ENCODE peak calls at places on chromosomes 5 and 9, in four cellular contexts. One of them, this sample, is unnamed.

GRCh38 chr5:81898403-81898802 is 73.4 kb upstream of the ATG10 start:
- DNase-seq in fibroblast of lung: no peak
- DNase-seq in ovary: no peak
- DNase-seq in psoas muscle: no peak
- DNase-seq in this sample: no peak

GRCh38 chr9:126919193-126919592 is 4.6 kb downstream of the RALGPS1 start:
- DNase-seq in ovary: no peak
- DNase-seq in psoas muscle: no peak
- DNase-seq in fibroblast of lung: no peak
- DNase-seq in this sample: no peak

GRCh38 chr5:152593388-152593787 is 188.3 kb upstream of the NMUR2 start:
- DNase-seq in psoas muscle: no peak
- DNase-seq in fibroblast of lung: no peak
- DNase-seq in ovary: no peak
- DNase-seq in this sample: no peak

GRCh38 chr5:133685402-133686018 is 73.2 kb upstream of the FSTL4 start:
- DNase-seq in fibroblast of lung: no peak
- DNase-seq in ovary: no peak
- DNase-seq in psoas muscle: no peak
- DNase-seq in this sample: no peak

GRCh38 chr5:127994087-127994660 is 89.4 kb upstream of the SLC12A2 start:
- DNase-seq in fibroblast of lung: no peak
- DNase-seq in psoas muscle: no peak
- DNase-seq in ovary: no peak
- DNase-seq in this sample: no peak

GRCh38 chr5:20276061-20276958 is 288.3 kb upstream of the CDH18 start:
- DNase-seq in ovary: no peak
- DNase-seq in fibroblast of lung: peak; percentile 81
- DNase-seq in psoas muscle: peak; percentile 23
- DNase-seq in this sample: peak; percentile 1

GRCh38 chr5:132291026-132291425 is 3.2 kb upstream of the SLC22A4 start:
- DNase-seq in psoas muscle: no peak
- DNase-seq in ovary: no peak
- DNase-seq in fibroblast of lung: no peak
- DNase-seq in this sample: no peak

GRCh38 chr5:17096975-17097695 is 120.3 kb upstream of the BASP1 start:
- DNase-seq in psoas muscle: no peak
- DNase-seq in fibroblast of lung: no peak
- DNase-seq in ovary: no peak
- DNase-seq in this sample: no peak

GRCh38 chr5:130032807-130033206 is 128.5 kb downstream of the CHSY3 start:
- DNase-seq in fibroblast of lung: no peak
- DNase-seq in psoas muscle: no peak
- DNase-seq in ovary: no peak
- DNase-seq in this sample: no peak

GRCh38 chr9:117464941-117465616 is 50.2 kb upstream of the ASTN2 start:
- DNase-seq in ovary: no peak
- DNase-seq in fibroblast of lung: no peak
- DNase-seq in psoas muscle: peak; percentile 56
- DNase-seq in this sample: no peak

GRCh38 chr9:131603199-131603598 is 57.9 kb downstream of the PRRT1B start:
- DNase-seq in psoas muscle: no peak
- DNase-seq in ovary: no peak
- DNase-seq in fibroblast of lung: no peak
- DNase-seq in this sample: no peak

GRCh38 chr5:126046996-126047395 is 376.2 kb upstream of the GRAMD2B start:
- DNase-seq in fibroblast of lung: no peak
- DNase-seq in ovary: no peak
- DNase-seq in psoas muscle: no peak
- DNase-seq in this sample: no peak

GRCh38 chr5:118657576-118657975 is 330.8 kb downstream of the DTWD2 start:
- DNase-seq in fibroblast of lung: no peak
- DNase-seq in ovary: no peak
- DNase-seq in psoas muscle: no peak
- DNase-seq in this sample: no peak

GRCh38 chr5:158127536-158127935 is 268.6 kb upstream of the CLINT1 start:
- DNase-seq in ovary: no peak
- DNase-seq in psoas muscle: no peak
- DNase-seq in fibroblast of lung: no peak
- DNase-seq in this sample: no peak

DNA sequence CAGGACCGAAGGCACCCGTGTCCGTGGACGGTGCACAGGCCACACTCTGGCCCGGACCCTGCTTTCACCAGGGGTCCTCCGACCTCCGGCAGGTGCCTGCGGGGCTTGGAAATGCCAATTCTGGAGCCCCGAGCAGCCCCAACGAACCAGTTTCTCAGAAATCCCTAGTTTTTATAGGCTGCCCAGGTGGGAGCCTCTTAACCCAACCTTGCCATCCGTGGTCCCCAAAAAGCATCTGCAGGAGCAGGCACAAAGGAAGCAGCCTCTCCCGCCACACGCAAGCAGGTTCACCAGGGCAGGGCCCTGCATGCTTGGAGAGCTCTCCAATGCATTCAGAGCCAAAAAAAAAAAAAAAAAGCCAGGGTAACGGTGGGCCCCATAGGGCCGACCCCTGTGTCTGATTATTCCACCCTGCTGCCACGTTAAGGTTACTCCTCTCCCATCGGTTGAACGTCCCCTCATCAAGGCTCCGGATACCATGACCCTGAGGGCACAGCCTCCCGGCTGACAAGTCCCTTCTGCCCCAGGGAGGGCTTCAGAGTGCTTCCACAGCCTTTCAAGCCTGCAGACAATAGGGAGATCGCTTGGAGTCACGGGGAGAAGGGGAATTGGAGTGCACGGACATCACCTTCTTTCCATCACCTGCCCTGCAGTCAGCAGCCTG is 796 bp upstream of the TPRN start:
- DNase-seq in fibroblast of lung: no peak
- DNase-seq in psoas muscle: no peak
- DNase-seq in ovary: no peak
- DNase-seq in this sample: no peak
- H3K4me1 ChIP-seq in fibroblast of lung: peaks cover 18% of the 10 kb centered on the region
- H3K4me1 ChIP-seq in psoas muscle: peaks cover 66% of the 10 kb centered on the region
- H3K4me1 ChIP-seq in ovary: peaks cover 23% of the 10 kb centered on the region
- H3K4me1 ChIP-seq in this sample: peaks cover 10% of the 10 kb centered on the region

DNA sequence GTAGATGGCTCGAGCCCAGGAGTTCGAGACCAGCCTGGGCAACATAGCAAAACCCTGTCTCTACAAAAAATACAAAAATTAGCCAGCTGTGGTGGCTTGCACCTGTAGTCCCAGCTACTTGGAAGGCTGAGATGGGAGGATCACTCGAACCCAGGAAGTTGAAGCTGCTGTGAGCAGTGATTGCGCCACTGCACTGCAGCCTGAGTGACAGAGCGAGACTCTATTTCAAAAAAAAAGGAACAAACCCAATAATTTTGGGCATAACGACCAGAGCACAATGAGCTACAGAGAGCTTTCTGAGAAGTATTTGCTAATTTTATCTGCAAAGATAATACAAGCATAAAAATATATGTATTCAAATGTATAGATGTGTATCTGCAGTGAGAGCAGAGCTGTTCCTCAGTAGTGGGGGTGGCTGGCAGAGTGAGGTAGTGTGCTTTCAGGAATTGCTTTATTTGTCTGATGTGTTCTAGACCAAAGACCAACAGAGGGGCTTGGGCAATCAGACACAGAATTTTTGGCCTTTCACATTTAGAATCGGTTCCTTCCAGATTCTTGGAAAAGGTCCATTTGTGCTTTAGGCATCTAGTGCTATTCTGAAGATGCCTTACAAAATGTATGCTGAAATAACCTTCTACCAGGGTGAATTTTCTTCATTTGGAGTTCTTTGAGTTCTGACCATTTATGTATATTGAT is 5.2 kb downstream of the DOCK8 start:
- DNase-seq in ovary: no peak
- DNase-seq in fibroblast of lung: no peak
- DNase-seq in psoas muscle: no peak
- DNase-seq in this sample: no peak
- H3K27me3 ChIP-seq in ovary: no peaks in the 10 kb centered on the region
- H3K27me3 ChIP-seq in fibroblast of lung: peaks cover 13% of the 10 kb centered on the region
- H3K27me3 ChIP-seq in psoas muscle: no peaks in the 10 kb centered on the region
- H3K27me3 ChIP-seq in this sample: peaks cover 3% of the 10 kb centered on the region

DNA sequence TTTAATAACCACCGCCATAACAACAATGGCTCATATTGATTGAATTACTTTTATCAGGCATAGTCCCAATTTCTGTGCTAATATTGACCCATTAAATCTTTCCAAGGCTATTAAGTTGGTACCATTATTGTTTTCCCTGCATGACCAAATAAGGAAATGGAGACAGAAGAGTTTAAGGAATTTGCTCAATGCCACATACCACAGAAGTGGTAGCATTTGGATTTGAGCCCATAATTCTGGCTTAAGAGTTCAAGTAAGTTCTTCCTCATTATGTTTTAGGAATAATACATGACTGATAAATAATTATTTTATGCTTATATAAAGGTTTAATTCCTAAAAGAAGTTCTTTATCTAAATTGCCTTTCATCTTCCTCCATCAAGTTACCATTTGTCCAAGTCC is 43.4 kb upstream of the HAPLN1 start:
- DNase-seq in psoas muscle: no peak
- DNase-seq in fibroblast of lung: no peak
- DNase-seq in ovary: no peak
- DNase-seq in this sample: no peak
- H3K9me3 ChIP-seq in psoas muscle: no peaks in the 10 kb centered on the region
- H3K9me3 ChIP-seq in fibroblast of lung: no peaks in the 10 kb centered on the region
- H3K9me3 ChIP-seq in ovary: no peaks in the 10 kb centered on the region
- H3K9me3 ChIP-seq in this sample: peaks cover 3% of the 10 kb centered on the region

GRCh38 chr5:144187699-144188294 is 17.1 kb downstream of the KCTD16 start:
- DNase-seq in psoas muscle: peak; percentile 52
- DNase-seq in fibroblast of lung: peak; percentile 98
- DNase-seq in ovary: no peak
- DNase-seq in this sample: no peak
- H3K4me1 ChIP-seq in psoas muscle: no peaks in the 10 kb centered on the region
- H3K4me1 ChIP-seq in fibroblast of lung: peaks cover 9% of the 10 kb centered on the region
- H3K4me1 ChIP-seq in ovary: no peaks in the 10 kb centered on the region
- H3K4me1 ChIP-seq in this sample: peaks cover 1% of the 10 kb centered on the region

DNA sequence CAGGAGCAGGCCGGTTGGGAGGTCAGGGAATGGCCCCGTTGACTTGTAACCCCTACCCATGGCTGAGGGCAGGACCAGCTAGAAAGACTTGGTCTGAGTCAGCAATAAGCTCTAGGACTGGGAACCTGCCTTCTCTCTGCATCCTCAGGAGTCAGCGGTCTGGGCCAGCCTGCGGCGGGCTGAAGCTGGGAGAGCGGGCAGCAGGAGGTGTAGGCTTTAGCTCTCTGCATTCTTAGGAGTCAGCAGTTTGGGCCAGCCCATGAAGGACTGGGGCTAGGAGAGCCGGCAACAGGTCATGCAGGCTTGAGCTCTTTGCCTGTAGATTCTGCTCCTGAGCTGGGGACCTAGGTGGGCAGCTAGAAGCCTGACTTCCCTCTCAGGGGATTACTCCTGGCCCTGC is 6.4 kb upstream of the SMIM32 start:
- DNase-seq in psoas muscle: no peak
- DNase-seq in fibroblast of lung: no peak
- DNase-seq in ovary: no peak
- DNase-seq in this sample: no peak
- H3K27me3 ChIP-seq in psoas muscle: no peaks in the 10 kb centered on the region
- H3K27me3 ChIP-seq in fibroblast of lung: peaks cover 12% of the 10 kb centered on the region
- H3K27me3 ChIP-seq in ovary: no peaks in the 10 kb centered on the region
- H3K27me3 ChIP-seq in this sample: peaks cover 46% of the 10 kb centered on the region

GRCh38 chr5:162858770-162859169 is 578.6 kb upstream of the CCNG1 start:
- DNase-seq in ovary: no peak
- DNase-seq in fibroblast of lung: no peak
- DNase-seq in psoas muscle: no peak
- DNase-seq in this sample: no peak
- H3K9me3 ChIP-seq in ovary: no peaks in the 10 kb centered on the region
- H3K9me3 ChIP-seq in fibroblast of lung: no peaks in the 10 kb centered on the region
- H3K9me3 ChIP-seq in psoas muscle: peaks cover 12% of the 10 kb centered on the region
- H3K9me3 ChIP-seq in this sample: no peaks in the 10 kb centered on the region

DNA sequence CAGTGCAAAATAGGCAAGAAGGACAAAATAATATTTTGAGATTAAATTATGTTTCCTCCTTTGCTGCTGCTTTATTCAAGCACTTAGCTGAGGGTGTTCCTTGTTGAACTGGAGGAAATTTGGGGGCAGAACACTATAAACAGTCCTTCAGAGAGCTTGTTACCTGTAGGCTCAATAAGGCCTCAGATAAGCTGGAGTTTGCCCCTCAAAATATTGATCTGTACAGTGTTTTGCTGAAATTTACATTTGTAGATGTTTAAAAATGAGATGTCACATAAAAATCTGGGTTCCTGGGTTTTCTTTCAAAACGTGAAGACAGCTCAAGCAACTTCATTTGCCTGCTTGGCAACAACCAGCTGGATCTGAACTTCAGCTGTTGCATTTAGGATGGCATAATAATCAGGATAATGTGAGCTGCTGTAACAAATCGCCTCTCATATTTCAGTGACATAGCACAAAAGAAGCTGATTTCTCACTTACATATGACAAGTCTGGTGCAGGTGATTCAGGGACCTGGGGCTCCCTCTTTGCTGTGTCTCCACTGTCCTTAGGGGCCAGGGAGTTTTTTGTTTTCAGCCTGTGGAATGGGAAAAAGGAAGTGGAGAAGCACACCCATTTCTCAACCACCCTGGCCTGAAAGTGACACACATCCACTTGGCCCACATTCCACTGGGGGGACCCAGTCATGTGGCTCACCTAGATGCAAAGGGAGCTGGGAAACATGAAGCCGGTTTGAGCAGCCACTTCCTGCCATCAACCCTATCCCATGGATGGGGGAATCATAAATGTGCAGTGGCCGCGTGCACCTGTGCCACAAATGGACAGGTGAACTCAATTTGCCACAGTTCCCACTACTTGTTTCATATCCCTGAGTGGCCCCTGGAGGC is 2.4 kb upstream of the PSAT1 start:
- DNase-seq in ovary: no peak
- DNase-seq in psoas muscle: no peak
- DNase-seq in fibroblast of lung: no peak
- DNase-seq in this sample: no peak
- H3K4me1 ChIP-seq in ovary: peaks cover 9% of the 10 kb centered on the region
- H3K4me1 ChIP-seq in psoas muscle: peaks cover 19% of the 10 kb centered on the region
- H3K4me1 ChIP-seq in fibroblast of lung: no peaks in the 10 kb centered on the region
- H3K4me1 ChIP-seq in this sample: peaks cover 4% of the 10 kb centered on the region

GRCh38 chr5:109225695-109226094 is 184.1 kb downstream of the PJA2 start:
- DNase-seq in ovary: peak; percentile 60
- DNase-seq in psoas muscle: no peak
- DNase-seq in fibroblast of lung: no peak
- DNase-seq in this sample: no peak
- H3K27me3 ChIP-seq in ovary: no peaks in the 10 kb centered on the region
- H3K27me3 ChIP-seq in psoas muscle: no peaks in the 10 kb centered on the region
- H3K27me3 ChIP-seq in fibroblast of lung: no peaks in the 10 kb centered on the region
- H3K27me3 ChIP-seq in this sample: no peaks in the 10 kb centered on the region